ENCODE peak calls at places on chromosomes 3 and 15, in nine cellular contexts. Y, T, U, G, F, K, I, H and N are unnamed samples.

GRCh38 chr3:124916837-124917409 is 17.6 kb downstream of the MUC13 start:
- DNase-seq in Y (no peak), T (no peak), U (no peak), G (no peak), F (no peak), K (no peak), I (no peak), H (no peak), N (no peak)

GRCh38 chr3:50322386-50323091 is at the start of gene HYAL2:
- DNase-seq in Y (peak), T (no peak), U (no peak), G (no peak), F (no peak), K (no peak), I (no peak), H (no peak), N (no peak)

GRCh38 chr15:77474310-77474986 is 53.8 kb downstream of the HMG20A start:
- DNase-seq in Y (no peak), T (no peak), U (no peak), G (no peak), F (no peak), K (no peak), I (no peak), H (no peak), N (no peak)

GRCh38 chr3:39149059-39149455 is 4.3 kb downstream of the CSRNP1 start:
- DNase-seq in Y (no peak), T (no peak), U (no peak), G (no peak), F (no peak), K (no peak), I (no peak), H (no peak), N (no peak)

GRCh38 chr3:46695962-46696922 is 2.8 kb upstream of the ALS2CL start:
- DNase-seq in Y (no peak), T (no peak), U (no peak), G (no peak), F (peak), K (no peak), I (no peak), H (no peak), N (no peak)

GRCh38 chr3:25532763-25533162 is 104.7 kb downstream of the RARB start:
- DNase-seq in Y (no peak), T (peak), U (no peak), G (peak), F (peak), K (no peak), I (peak), H (no peak), N (no peak)

GRCh38 chr3:11570789-11571495 is 72.8 kb downstream of the VGLL4 start:
- DNase-seq in Y (no peak), T (no peak), U (no peak), G (no peak), F (peak), K (no peak), I (no peak), H (no peak), N (no peak)

GRCh38 chr3:183591881-183592521 is 36.5 kb upstream of the KLHL6 start:
- DNase-seq in Y (no peak), T (no peak), U (no peak), G (no peak), F (peak), K (no peak), I (no peak), H (peak), N (peak)

GRCh38 chr3:70550723-70551319 is 238.4 kb upstream of the MDFIC2 start:
- DNase-seq in Y (peak), T (peak), U (peak), G (peak), F (peak), K (peak), I (peak), H (peak), N (peak)

GRCh38 chr3:45387636-45388348 is 584 bp upstream of the LARS2 start:
- DNase-seq in Y (no peak), T (no peak), U (no peak), G (no peak), F (peak), K (no peak), I (no peak), H (no peak), N (no peak)

GRCh38 chr15:34239151-34239761 is 14.4 kb downstream of the EMC4 start:
- DNase-seq in Y (no peak), T (peak), U (no peak), G (peak), F (peak), K (no peak), I (peak), H (no peak), N (no peak)

GRCh38 chr15:60573936-60574335 is 95.0 kb upstream of the ICE2 start:
- DNase-seq in Y (no peak), T (peak), U (no peak), G (no peak), F (no peak), K (no peak), I (peak), H (no peak), N (peak)

GRCh38 chr3:160754371-160754854 is 1.6 kb upstream of the PPM1L start:
- DNase-seq in Y (peak), T (no peak), U (peak), G (peak), F (peak), K (peak), I (peak), H (no peak), N (no peak)

GRCh38 chr15:41798607-41799487 is 24.6 kb downstream of the MAPKBP1 start:
- DNase-seq in Y (no peak), T (no peak), U (no peak), G (no peak), F (no peak), K (no peak), I (no peak), H (no peak), N (no peak)

GRCh38 chr15:26974120-26974780 is 3.3 kb downstream of the GABRG3 start:
- DNase-seq in Y (peak), T (no peak), U (no peak), G (no peak), F (peak), K (no peak), I (no peak), H (no peak), N (no peak)